ENCODE peak calls at places on chromosomes 5 and 9, in six cellular contexts. A is endothelial cell, Z is colonic mucosa, S is right cardiac atrium, L is HCT116, K is M059J. R is an unnamed sample.

GRCh38 chr5:93990504-93991085 is 249.2 kb upstream of the POU5F2 start:
- DNase-seq in A (no peak), Z (peak), S (no peak), L (no peak), K (no peak), R (no peak)

GRCh38 chr5:108164574-108164973 is 217.3 kb downstream of the FBXL17 start:
- DNase-seq in A (no peak), Z (no peak), S (no peak), L (no peak), K (no peak), R (no peak)

GRCh38 chr5:127562252-127562651 is 44.8 kb downstream of the PRRC1 start:
- DNase-seq in A (peak), Z (no peak), S (no peak), L (no peak), K (peak), R (peak)

GRCh38 chr5:169272731-169273401 is 28.1 kb downstream of the SLIT3 start:
- DNase-seq in A (no peak), Z (no peak), S (no peak), L (no peak), K (no peak), R (no peak)

GRCh38 chr5:33588654-33589372 is 148.0 kb downstream of the TARS1 start:
- DNase-seq in A (peak), Z (peak), S (no peak), L (peak), K (no peak), R (no peak)

GRCh38 chr9:107750741-107751521 is 261.4 kb upstream of the KLF4 start:
- DNase-seq in A (no peak), Z (peak), S (peak), L (peak), K (peak), R (peak)

GRCh38 chr5:124297826-124298225 is 448.6 kb downstream of the ZNF608 start:
- DNase-seq in A (no peak), Z (no peak), S (no peak), L (no peak), K (peak), R (no peak)

GRCh38 chr5:135398160-135398854 is 724 bp downstream of the MACROH2A1 start:
- DNase-seq in A (peak), Z (peak), S (peak), L (peak), K (peak), R (peak)

GRCh38 chr9:72013188-72013877 is 47.1 kb downstream of the C9orf57 start:
- DNase-seq in A (no peak), Z (no peak), S (no peak), L (no peak), K (peak), R (no peak)

GRCh38 chr9:37618817-37619216 is 26.4 kb upstream of the TOMM5 start:
- DNase-seq in A (no peak), Z (no peak), S (no peak), L (no peak), K (peak), R (peak)

GRCh38 chr5:176381423-176381822 is 7.0 kb downstream of the NOP16 start:
- DNase-seq in A (no peak), Z (no peak), S (peak), L (no peak), K (no peak), R (no peak)

GRCh38 chr9:132518151-132518550 is 64.3 kb upstream of the BARHL1 start:
- DNase-seq in A (no peak), Z (no peak), S (no peak), L (no peak), K (no peak), R (no peak)

GRCh38 chr9:88024896-88025295 is 50.6 kb upstream of the CDK20 start:
- DNase-seq in A (no peak), Z (no peak), S (no peak), L (no peak), K (no peak), R (no peak)

GRCh38 chr5:172315599-172316531 is 32.3 kb upstream of the UBTD2 start:
- DNase-seq in A (no peak), Z (no peak), S (no peak), L (no peak), K (no peak), R (no peak)

GRCh38 chr9:21455320-21455719 is 15.1 kb downstream of the IFNA1 start:
- DNase-seq in A (peak), Z (no peak), S (no peak), L (peak), K (peak), R (peak)